ENCODE peak calls at places on chromosomes 11 and 22, in nine cellular contexts. One of them, this sample, is unnamed.

GRCh38 chr11:103491777-103492176 is 382.6 kb downstream of the DYNC2H1 start:
- DNase-seq in kidney epithelial cell: no peak
- DNase-seq in fibroblast of gingiva: no peak
- DNase-seq in stimulated activated CD4-positive, alpha-beta T cell treated with anti-CD3 and anti-CD28 coated beads, Interleukin-12 subunit alpha, Interleukin-12 subunit beta, amount 100 ng/mL, for 24 hours: no peak
- DNase-seq in NCI-H2107: no peak
- DNase-seq in astrocyte of the spinal cord: no peak
- DNase-seq in foreskin fibroblast: no peak
- DNase-seq in activated CD8-positive, alpha-beta memory T cell treated with anti-CD3 and anti-CD28 coated beads for 1 hour: no peak
- DNase-seq in CD4-positive, alpha-beta T cell: no peak
- DNase-seq in this sample: no peak

GRCh38 chr11:117026593-117027330 is 71.5 kb downstream of the SIK3 start:
- DNase-seq in kidney epithelial cell: no peak
- DNase-seq in fibroblast of gingiva: peak; percentile 83
- DNase-seq in stimulated activated CD4-positive, alpha-beta T cell treated with anti-CD3 and anti-CD28 coated beads, Interleukin-12 subunit alpha, Interleukin-12 subunit beta, amount 100 ng/mL, for 24 hours: no peak
- DNase-seq in NCI-H2107: no peak
- DNase-seq in astrocyte of the spinal cord: peak; percentile 71
- DNase-seq in foreskin fibroblast: peak; percentile 85
- DNase-seq in activated CD8-positive, alpha-beta memory T cell treated with anti-CD3 and anti-CD28 coated beads for 1 hour: no peak
- DNase-seq in CD4-positive, alpha-beta T cell: no peak
- DNase-seq in this sample: no peak

GRCh38 chr22:47067331-47067890 is 305.0 kb downstream of the TBC1D22A start:
- DNase-seq in kidney epithelial cell: no peak
- DNase-seq in fibroblast of gingiva: no peak
- DNase-seq in stimulated activated CD4-positive, alpha-beta T cell treated with anti-CD3 and anti-CD28 coated beads, Interleukin-12 subunit alpha, Interleukin-12 subunit beta, amount 100 ng/mL, for 24 hours: no peak
- DNase-seq in NCI-H2107: no peak
- DNase-seq in astrocyte of the spinal cord: no peak
- DNase-seq in foreskin fibroblast: no peak
- DNase-seq in activated CD8-positive, alpha-beta memory T cell treated with anti-CD3 and anti-CD28 coated beads for 1 hour: no peak
- DNase-seq in CD4-positive, alpha-beta T cell: no peak
- DNase-seq in this sample: no peak

GRCh38 chr11:94787798-94788197 is 19.6 kb downstream of the AMOTL1 start:
- DNase-seq in kidney epithelial cell: no peak
- DNase-seq in fibroblast of gingiva: no peak
- DNase-seq in stimulated activated CD4-positive, alpha-beta T cell treated with anti-CD3 and anti-CD28 coated beads, Interleukin-12 subunit alpha, Interleukin-12 subunit beta, amount 100 ng/mL, for 24 hours: no peak
- DNase-seq in NCI-H2107: no peak
- DNase-seq in astrocyte of the spinal cord: no peak
- DNase-seq in foreskin fibroblast: no peak
- DNase-seq in activated CD8-positive, alpha-beta memory T cell treated with anti-CD3 and anti-CD28 coated beads for 1 hour: no peak
- DNase-seq in CD4-positive, alpha-beta T cell: no peak
- DNase-seq in this sample: no peak

GRCh38 chr22:17131686-17132085 is 10.5 kb upstream of the TMEM121B start:
- DNase-seq in kidney epithelial cell: no peak
- DNase-seq in fibroblast of gingiva: no peak
- DNase-seq in stimulated activated CD4-positive, alpha-beta T cell treated with anti-CD3 and anti-CD28 coated beads, Interleukin-12 subunit alpha, Interleukin-12 subunit beta, amount 100 ng/mL, for 24 hours: no peak
- DNase-seq in NCI-H2107: no peak
- DNase-seq in astrocyte of the spinal cord: no peak
- DNase-seq in foreskin fibroblast: no peak
- DNase-seq in activated CD8-positive, alpha-beta memory T cell treated with anti-CD3 and anti-CD28 coated beads for 1 hour: no peak
- DNase-seq in CD4-positive, alpha-beta T cell: no peak
- DNase-seq in this sample: peak; percentile 3

GRCh38 chr11:121323208-121323607 is 30.6 kb downstream of the SC5D start:
- DNase-seq in kidney epithelial cell: no peak
- DNase-seq in fibroblast of gingiva: no peak
- DNase-seq in stimulated activated CD4-positive, alpha-beta T cell treated with anti-CD3 and anti-CD28 coated beads, Interleukin-12 subunit alpha, Interleukin-12 subunit beta, amount 100 ng/mL, for 24 hours: no peak
- DNase-seq in NCI-H2107: no peak
- DNase-seq in astrocyte of the spinal cord: no peak
- DNase-seq in foreskin fibroblast: no peak
- DNase-seq in activated CD8-positive, alpha-beta memory T cell treated with anti-CD3 and anti-CD28 coated beads for 1 hour: no peak
- DNase-seq in CD4-positive, alpha-beta T cell: no peak
- DNase-seq in this sample: no peak

GRCh38 chr11:36492724-36493304 is 17.3 kb downstream of the TRAF6 start:
- DNase-seq in kidney epithelial cell: no peak
- DNase-seq in fibroblast of gingiva: peak; percentile 33
- DNase-seq in stimulated activated CD4-positive, alpha-beta T cell treated with anti-CD3 and anti-CD28 coated beads, Interleukin-12 subunit alpha, Interleukin-12 subunit beta, amount 100 ng/mL, for 24 hours: no peak
- DNase-seq in NCI-H2107: no peak
- DNase-seq in astrocyte of the spinal cord: peak; percentile 57
- DNase-seq in foreskin fibroblast: peak; percentile 71
- DNase-seq in activated CD8-positive, alpha-beta memory T cell treated with anti-CD3 and anti-CD28 coated beads for 1 hour: no peak
- DNase-seq in CD4-positive, alpha-beta T cell: no peak
- DNase-seq in this sample: no peak

GRCh38 chr11:2651826-2652237 is 48.0 kb downstream of the KCNQ1OT1 start:
- DNase-seq in kidney epithelial cell: no peak
- DNase-seq in fibroblast of gingiva: no peak
- DNase-seq in stimulated activated CD4-positive, alpha-beta T cell treated with anti-CD3 and anti-CD28 coated beads, Interleukin-12 subunit alpha, Interleukin-12 subunit beta, amount 100 ng/mL, for 24 hours: no peak
- DNase-seq in NCI-H2107: no peak
- DNase-seq in astrocyte of the spinal cord: no peak
- DNase-seq in foreskin fibroblast: no peak
- DNase-seq in activated CD8-positive, alpha-beta memory T cell treated with anti-CD3 and anti-CD28 coated beads for 1 hour: no peak
- DNase-seq in CD4-positive, alpha-beta T cell: no peak
- DNase-seq in this sample: no peak

GRCh38 chr11:68341557-68342458 is 29.4 kb downstream of the LRP5 start:
- DNase-seq in kidney epithelial cell: no peak
- DNase-seq in fibroblast of gingiva: no peak
- DNase-seq in stimulated activated CD4-positive, alpha-beta T cell treated with anti-CD3 and anti-CD28 coated beads, Interleukin-12 subunit alpha, Interleukin-12 subunit beta, amount 100 ng/mL, for 24 hours: no peak
- DNase-seq in NCI-H2107: no peak
- DNase-seq in astrocyte of the spinal cord: no peak
- DNase-seq in foreskin fibroblast: no peak
- DNase-seq in activated CD8-positive, alpha-beta memory T cell treated with anti-CD3 and anti-CD28 coated beads for 1 hour: no peak
- DNase-seq in CD4-positive, alpha-beta T cell: no peak
- DNase-seq in this sample: no peak

GRCh38 chr11:45405916-45406670 is 120.0 kb upstream of the SYT13 start:
- DNase-seq in kidney epithelial cell: no peak
- DNase-seq in fibroblast of gingiva: peak; percentile 5
- DNase-seq in stimulated activated CD4-positive, alpha-beta T cell treated with anti-CD3 and anti-CD28 coated beads, Interleukin-12 subunit alpha, Interleukin-12 subunit beta, amount 100 ng/mL, for 24 hours: no peak
- DNase-seq in NCI-H2107: no peak
- DNase-seq in astrocyte of the spinal cord: no peak
- DNase-seq in foreskin fibroblast: peak; percentile 39
- DNase-seq in activated CD8-positive, alpha-beta memory T cell treated with anti-CD3 and anti-CD28 coated beads for 1 hour: no peak
- DNase-seq in CD4-positive, alpha-beta T cell: no peak
- DNase-seq in this sample: no peak

This sample was measured in NCI-H187.